ENCODE peak calls at places on chromosomes 1 and 21, in six cellular contexts. L, N, K, U, O and H are unnamed samples.

GRCh38 chr21:45996311-45997204 is 15.0 kb downstream of the COL6A1 start:
- DNase-seq in O (no peak), L (no peak), N (peak; percentile 35), K (no peak), U (no peak), H (no peak)

GRCh38 chr21:45305831-45306230 is 18.1 kb upstream of the POFUT2 start:
- DNase-seq in O (no peak), N (no peak), U (no peak), K (no peak), L (no peak), H (no peak)

GRCh38 chr1:6307099-6307498 is 46.2 kb upstream of the GPR153 start:
- DNase-seq in U (no peak), K (no peak), L (no peak), O (no peak), N (no peak), H (no peak)

GRCh38 chr1:210750468-210750867 is 383.5 kb downstream of the KCNH1 start:
- DNase-seq in N (no peak), K (no peak), L (no peak), O (no peak), U (no peak), H (no peak)

GRCh38 chr1:41773144-41773571 is 145.6 kb downstream of the HIVEP3 start:
- DNase-seq in N (no peak), K (no peak), U (no peak), O (no peak), L (no peak), H (no peak)

GRCh38 chr21:33109574-33110339 is 39.8 kb downstream of the OLIG1 start:
- DNase-seq in N (no peak), U (no peak), L (no peak), K (no peak), O (no peak), H (no peak)

GRCh38 chr1:205493241-205494085 is 11.0 kb upstream of the CDK18 start:
- DNase-seq in O (no peak), K (no peak), U (no peak), L (no peak), N (peak; percentile 78), H (no peak)

GRCh38 chr1:17561561-17561985 is 22.1 kb downstream of the ARHGEF10L start:
- DNase-seq in K (no peak), N (peak; percentile 90), U (no peak), O (no peak), L (no peak), H (no peak)

GRCh38 chr21:42075686-42076471 is 4.8 kb downstream of the UMODL1 start:
- DNase-seq in N (no peak), K (no peak), O (no peak), U (peak; percentile 60), L (no peak), H (no peak)

GRCh38 chr1:53395671-53396215 is 63.5 kb upstream of the DMRTB1 start:
- DNase-seq in O (no peak), K (no peak), N (no peak), L (no peak), U (no peak), H (no peak)

GRCh38 chr1:241079459-241079858 is 277.5 kb downstream of the RGS7 start:
- DNase-seq in L (no peak), U (no peak), N (no peak), K (no peak), O (no peak), H (no peak)

GRCh38 chr21:39316062-39316461 is 2.6 kb upstream of the BRWD1 start:
- DNase-seq in L (no peak), O (peak; percentile 56), N (no peak), U (no peak), K (no peak), H (peak; percentile 4)

GRCh38 chr1:168236836-168237611 is 11.2 kb downstream of the SFT2D2 start:
- DNase-seq in K (no peak), L (no peak), O (no peak), U (no peak), N (no peak), H (no peak)

GRCh38 chr1:92184632-92185031 is 33.1 kb upstream of the C1orf146 start:
- DNase-seq in K (no peak), U (no peak), N (no peak), L (no peak), O (no peak), H (no peak)

GRCh38 chr1:30607723-30608122 is 115.7 kb downstream of the MATN1 start:
- DNase-seq in O (no peak), U (no peak), L (no peak), K (peak; percentile 12), N (no peak), H (no peak)

GRCh38 chr1:208153386-208153785 is 90.8 kb downstream of the PLXNA2 start:
- DNase-seq in K (no peak), U (no peak), N (no peak), O (no peak), L (no peak), H (no peak)

GRCh38 chr1:210691039-210691438 is 362.3 kb downstream of the HHAT start:
- DNase-seq in K (no peak), L (no peak), N (no peak), O (no peak), U (no peak), H (no peak)

GRCh38 chr1:936865-937264 is 13.1 kb downstream of the SAMD11 start:
- DNase-seq in U (no peak), N (no peak), K (no peak), O (no peak), L (no peak), H (no peak)

GRCh38 chr21:23247334-23247733 is 2249.1 kb downstream of the NCAM2 start:
- DNase-seq in U (no peak), L (no peak), N (no peak), O (no peak), K (no peak), H (no peak)
- H3K27ac ChIP-seq in U (no peak overlapping the region), L (no peak overlapping the region), N (no peak overlapping the region), O (no peak overlapping the region), K (no peak overlapping the region), H (no peak overlapping the region)

DNA sequence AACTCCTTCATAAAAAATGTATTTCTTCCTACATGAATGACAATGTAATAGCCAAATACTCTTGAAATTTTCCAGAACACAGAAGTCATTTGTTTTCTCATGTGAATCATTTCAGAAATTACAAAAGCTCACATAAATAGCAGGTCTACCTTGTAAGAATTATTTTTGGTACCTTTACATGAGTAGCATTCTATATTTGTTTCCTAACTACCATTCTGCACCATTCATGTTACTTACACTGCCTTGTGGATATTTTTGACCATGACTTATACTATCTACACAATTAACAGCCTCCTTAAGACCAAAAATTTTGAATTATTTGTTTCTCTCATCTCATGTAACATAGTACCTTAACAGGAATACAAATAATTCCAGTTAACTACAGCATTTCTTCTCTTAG is 109.6 kb downstream of the ENAH start:
- DNase-seq in O (no peak), K (no peak), N (no peak), L (no peak), U (no peak), H (no peak)
- H3K36me3 ChIP-seq in O (no peaks in the 10 kb centered on the region), K (no peaks in the 10 kb centered on the region), N (no peaks in the 10 kb centered on the region), L (no peaks in the 10 kb centered on the region), U (no peaks in the 10 kb centered on the region), H (no peaks in the 10 kb centered on the region)

GRCh38 chr1:193111641-193112090 is 6.5 kb upstream of the GLRX2 start:
- DNase-seq in O (peak; percentile 21), N (peak; percentile 82), U (peak; percentile 84), L (no peak), K (peak; percentile 46), H (no peak)

GRCh38 chr1:193113258-193113991 is 8.2 kb upstream of the GLRX2 start:
- DNase-seq in K (no peak), L (no peak), N (no peak), U (no peak), O (no peak), H (no peak)

GRCh38 chr1:193114485-193115095 is 7.2 kb upstream of the CDC73 start:
- DNase-seq in K (no peak), U (no peak), N (no peak), L (no peak), O (no peak), H (no peak)

GRCh38 chr1:193115629-193116227 is 6.1 kb upstream of the CDC73 start:
- DNase-seq in K (peak; percentile 93), N (no peak), L (no peak), U (no peak), O (no peak), H (no peak)

GRCh38 chr1:193113992-193114332 is 7.9 kb upstream of the CDC73 start:
- DNase-seq in K (no peak), O (no peak), U (no peak), L (no peak), N (no peak), H (no peak)
- H3K4me1 ChIP-seq in K (peaks cover 30% of the 10 kb centered on the region), O (peaks cover 18% of the 10 kb centered on the region), U (peaks cover 11% of the 10 kb centered on the region), L (no peaks in the 10 kb centered on the region), N (peaks cover 5% of the 10 kb centered on the region), H (no peaks in the 10 kb centered on the region)

GRCh38 chr1:212486591-212486963 is 53.9 kb downstream of the NENF start:
- DNase-seq in N (no peak), U (no peak), K (no peak), L (no peak), O (no peak), H (no peak)

GRCh38 chr1:212489284-212489859 is 56.7 kb downstream of the NENF start:
- DNase-seq in U (no peak), N (no peak), O (no peak), K (no peak), L (no peak), H (no peak)

GRCh38 chr1:212487286-212487685 is 54.6 kb downstream of the NENF start:
- DNase-seq in U (no peak), L (no peak), N (no peak), O (no peak), K (no peak), H (no peak)

GRCh38 chr1:212488436-212489283 is 55.9 kb downstream of the NENF start:
- DNase-seq in O (peak; percentile 92), K (no peak), U (no peak), L (no peak), N (peak; percentile 78), H (no peak)

GRCh38 chr1:212487774-212488435 is 55.2 kb downstream of the NENF start:
- DNase-seq in U (no peak), L (no peak), O (no peak), K (no peak), N (no peak), H (no peak)
- H3K27ac ChIP-seq in U (peak overlapping the region; percentile 24), L (no peak overlapping the region), O (peak overlapping the region; percentile 76), K (no peak overlapping the region), N (no peak overlapping the region), H (no peak overlapping the region)

GRCh38 chr1:160330119-160330518 is 12.9 kb downstream of the COPA start:
- DNase-seq in O (no peak), K (no peak), N (no peak), L (no peak), U (no peak), H (no peak)
- H3K36me3 ChIP-seq in O (peaks cover 33% of the 10 kb centered on the region), K (peaks cover 42% of the 10 kb centered on the region), N (peaks cover 16% of the 10 kb centered on the region), L (peaks cover 73% of the 10 kb centered on the region), U (peaks cover 100% of the 10 kb centered on the region), H (peaks cover 45% of the 10 kb centered on the region)

DNA sequence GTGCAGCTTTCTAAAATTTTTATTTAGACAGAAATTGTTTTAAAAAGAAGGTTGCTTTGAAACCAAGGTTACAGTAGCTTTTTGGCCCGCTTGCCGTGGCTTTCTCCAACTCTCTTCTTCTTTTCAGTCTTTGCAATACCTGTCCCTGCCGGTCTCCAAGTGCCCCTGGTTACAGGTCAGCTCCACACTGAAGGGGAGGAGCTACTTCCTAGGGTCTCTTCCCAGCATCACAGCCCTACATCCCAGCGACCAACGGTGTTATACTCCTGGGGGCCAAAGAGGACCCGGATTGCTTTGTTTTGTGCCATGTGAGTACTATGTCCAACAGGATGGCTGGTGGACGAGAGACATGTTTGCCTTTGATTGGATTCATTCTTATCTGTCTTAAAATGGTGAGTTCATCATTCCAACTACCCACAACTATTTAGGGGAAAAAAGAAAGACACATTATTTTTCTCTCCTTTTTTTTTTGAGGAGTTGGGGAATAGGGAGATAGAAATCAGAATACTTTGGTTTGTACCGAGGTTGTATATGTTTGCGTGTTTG is at the start of gene FNDC7:
- DNase-seq in K (no peak), L (no peak), O (no peak), N (no peak), U (no peak), H (no peak)
- H3K4me1 ChIP-seq in K (no peaks in the 10 kb centered on the region), L (peaks cover 7% of the 10 kb centered on the region), O (no peaks in the 10 kb centered on the region), N (no peaks in the 10 kb centered on the region), U (no peaks in the 10 kb centered on the region), H (peaks cover 4% of the 10 kb centered on the region)